ENCODE peak calls at places on chromosome 12, in ten cellular contexts. Y is heart left ventricle; T is tibial artery; R is uterus; B is suprapubic skin; J is IMR-90; E is CD8-positive, alpha-beta T cell; L is CD4-positive, alpha-beta T cell; U is CD4-positive, CD25-positive, alpha-beta regulatory T cell; I is H9. C is an unnamed sample.

GRCh38 chr12:55681142-55682077 is 26.3 kb downstream of the ITGA7 start:
- DNase-seq in Y (peak), T (peak), R (peak), B (no peak), J (peak), E (no peak), L (no peak), U (no peak), I (peak), C (peak)

GRCh38 chr12:10033783-10034381 is 3.4 kb downstream of the CLEC9A start:
- DNase-seq in Y (no peak), T (no peak), R (no peak), B (no peak), J (peak), E (no peak), L (no peak), U (peak), I (no peak), C (no peak)

GRCh38 chr12:5456906-5457305 is 25.0 kb downstream of the NTF3 start:
- DNase-seq in Y (no peak), T (peak), R (no peak), B (no peak), J (peak), E (no peak), L (no peak), U (no peak), I (no peak), C (no peak)

GRCh38 chr12:28253175-28253641 is 63.0 kb downstream of the CCDC91 start:
- DNase-seq in Y (no peak), T (no peak), R (no peak), B (no peak), J (peak), E (no peak), L (no peak), U (peak), I (no peak), C (no peak)

GRCh38 chr12:118052324-118053070 is 8.5 kb downstream of the WSB2 start:
- DNase-seq in Y (peak), T (peak), R (peak), B (peak), J (peak), E (no peak), L (no peak), U (no peak), I (peak), C (peak)

GRCh38 chr12:25701290-25701689 is 148.2 kb upstream of the LMNTD1 start:
- DNase-seq in Y (no peak), T (no peak), R (no peak), B (no peak), J (peak), E (no peak), L (no peak), U (no peak), I (no peak), C (no peak)

GRCh38 chr12:20624718-20625117 is 70.4 kb upstream of the SLCO1C1 start:
- DNase-seq in Y (no peak), T (no peak), R (no peak), B (no peak), J (peak), E (no peak), L (no peak), U (no peak), I (peak), C (no peak)

GRCh38 chr12:1470051-1470450 is 124.3 kb downstream of the FBXL14 start:
- DNase-seq in Y (no peak), T (no peak), R (no peak), B (no peak), J (no peak), E (no peak), L (no peak), U (no peak), I (no peak), C (no peak)

GRCh38 chr12:93127582-93128331 is 198.7 kb upstream of the EEA1 start:
- DNase-seq in Y (peak), T (peak), R (peak), B (no peak), J (peak), E (no peak), L (no peak), U (no peak), I (peak), C (peak)

GRCh38 chr12:54980341-54980740 is 4.2 kb downstream of the TESPA1 start:
- DNase-seq in Y (no peak), T (no peak), R (no peak), B (no peak), J (no peak), E (no peak), L (peak), U (peak), I (no peak), C (no peak)

GRCh38 chr12:2386566-2386965 is 333.8 kb downstream of the CACNA1C start:
- DNase-seq in Y (no peak), T (peak), R (no peak), B (peak), J (no peak), E (no peak), L (no peak), U (no peak), I (peak), C (no peak)

DNA sequence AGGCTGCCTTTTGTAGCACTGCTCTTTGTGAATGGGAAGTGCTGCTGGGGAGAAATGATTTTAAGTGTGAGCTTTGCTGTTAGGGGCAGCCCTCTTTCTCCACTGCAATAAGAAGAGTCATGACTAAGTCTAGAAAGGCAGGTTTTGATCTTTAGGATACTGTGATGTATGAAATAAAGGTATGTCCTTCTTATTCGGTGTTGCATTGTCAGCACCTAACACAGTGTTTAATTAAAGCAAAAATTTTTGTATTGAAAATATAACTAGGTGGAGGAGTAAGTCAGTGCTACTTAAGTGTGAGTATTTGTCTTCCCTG is 81.5 kb downstream of the ETV6 start:
- DNase-seq in Y (no peak), T (no peak), R (no peak), B (no peak), J (no peak), E (no peak), L (no peak), U (peak), I (no peak), C (no peak)
- H3K27ac ChIP-seq in Y (no peak), T (peak), R (no peak), B (peak), J (peak), E (no peak), L (peak), U (peak), I (no peak), C (no peak)

GRCh38 chr12:68613209-68613904 is 2.7 kb downstream of the RAP1B start:
- DNase-seq in Y (no peak), T (no peak), R (no peak), B (no peak), J (no peak), E (no peak), L (peak), U (peak), I (no peak), C (no peak)
- H3K27ac ChIP-seq in Y (peak), T (peak), R (peak), B (no peak), J (peak), E (peak), L (peak), U (peak), I (no peak), C (peak)

DNA sequence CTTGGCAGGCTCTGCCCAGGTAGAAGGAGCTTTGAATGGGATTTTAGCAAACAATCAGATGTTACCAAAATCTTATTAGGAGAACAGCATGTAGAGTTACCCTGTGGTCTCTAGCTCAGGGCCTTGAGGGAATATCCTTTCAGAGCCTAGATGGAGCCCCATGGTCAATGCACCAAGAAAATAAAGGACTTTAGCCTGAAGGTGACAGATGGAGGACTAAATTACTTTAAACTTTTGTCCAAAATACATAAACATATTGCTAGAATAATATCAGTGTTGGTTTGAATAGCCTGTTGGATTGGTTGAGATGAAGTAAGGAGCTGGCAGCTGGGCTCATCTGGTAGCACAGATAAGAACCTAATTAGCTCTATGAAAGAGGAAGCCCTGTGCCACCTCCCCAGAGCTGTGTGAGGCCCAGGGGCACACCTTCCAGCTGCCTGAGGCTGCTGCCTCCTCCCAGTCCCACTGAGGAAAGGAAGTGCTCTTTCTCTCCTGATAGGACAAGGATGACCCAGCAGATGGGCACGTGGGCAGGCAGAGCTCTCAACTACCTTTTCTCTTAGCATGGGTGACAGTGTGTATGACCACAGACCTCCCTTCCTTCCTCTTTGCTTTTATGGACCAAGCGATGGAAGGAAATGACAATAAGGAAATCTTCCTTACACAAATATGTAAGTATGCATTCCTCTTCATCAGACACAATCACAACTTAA is 127.4 kb upstream of the AMIGO2 start:
- DNase-seq in Y (no peak), T (no peak), R (no peak), B (no peak), J (no peak), E (no peak), L (peak), U (peak), I (no peak), C (no peak)
- H3K27ac ChIP-seq in Y (no peak), T (no peak), R (no peak), B (no peak), J (no peak), E (peak), L (peak), U (peak), I (no peak), C (no peak)

DNA sequence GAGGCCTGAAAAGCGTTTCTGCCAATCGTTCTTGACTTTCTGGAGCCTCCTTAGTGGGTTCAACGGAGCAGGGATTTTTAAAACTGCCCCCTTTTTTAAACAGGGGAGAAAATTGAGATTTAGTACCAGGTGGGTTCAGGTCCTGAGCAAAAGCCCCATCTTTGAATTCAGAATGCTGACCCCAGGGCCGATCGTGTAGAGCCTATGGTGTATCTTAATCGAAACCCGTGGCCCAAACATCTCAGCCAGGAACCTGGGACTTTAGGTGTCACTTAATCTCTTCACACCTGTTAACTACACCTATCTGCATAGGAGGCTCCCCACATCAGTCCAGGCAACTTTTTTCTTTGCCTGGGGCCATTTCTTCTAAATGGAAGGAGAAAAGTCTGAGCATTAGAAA is 6.4 kb upstream of the TBX5 start:
- DNase-seq in Y (no peak), T (no peak), R (no peak), B (no peak), J (no peak), E (no peak), L (no peak), U (no peak), I (no peak), C (no peak)
- H3K27ac ChIP-seq in Y (no peak), T (no peak), R (no peak), B (peak), J (peak), E (no peak), L (no peak), U (no peak), I (no peak), C (peak)

DNA sequence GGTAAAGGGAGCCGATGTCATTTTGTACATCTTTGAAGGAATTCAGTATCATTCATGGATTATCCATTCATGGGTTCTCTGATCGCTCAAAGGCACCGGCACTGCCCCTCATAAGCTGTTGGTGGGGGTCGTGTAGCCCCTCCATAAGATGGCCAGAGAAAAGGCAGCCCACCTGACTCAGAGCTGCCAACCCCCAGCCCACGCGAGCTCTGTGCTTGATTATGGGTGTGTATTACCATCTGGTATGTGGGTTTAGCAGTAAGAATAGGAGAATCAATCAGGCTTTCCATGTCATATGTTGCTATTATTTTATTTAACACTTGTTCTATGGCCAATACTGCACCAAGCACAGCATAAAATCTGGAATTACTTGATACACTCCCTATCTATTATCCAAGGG is 32.1 kb upstream of the AMIGO2 start:
- DNase-seq in Y (no peak), T (no peak), R (no peak), B (no peak), J (no peak), E (no peak), L (no peak), U (no peak), I (no peak), C (no peak)
- H3K27ac ChIP-seq in Y (no peak), T (no peak), R (no peak), B (no peak), J (no peak), E (no peak), L (no peak), U (no peak), I (no peak), C (no peak)

DNA sequence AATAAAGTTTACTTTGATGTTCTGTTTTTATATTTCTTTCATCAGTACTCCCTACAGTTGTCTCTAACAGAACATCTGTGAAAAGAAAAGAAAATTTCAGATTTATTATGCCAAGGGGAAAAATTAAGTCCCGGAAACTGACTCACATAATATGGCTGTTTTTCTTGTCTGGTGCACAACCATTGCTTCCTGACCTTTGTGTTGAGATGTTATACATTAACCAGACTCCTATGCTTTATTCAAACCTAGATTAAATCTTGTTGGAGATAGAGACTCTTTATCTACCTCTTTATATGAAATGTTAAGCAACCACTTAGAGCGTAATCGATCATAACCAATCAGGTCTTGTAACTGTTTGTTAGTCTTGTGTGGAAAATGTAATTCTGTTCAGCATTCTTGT is 37.6 kb upstream of the BICD1 start:
- DNase-seq in Y (no peak), T (no peak), R (no peak), B (no peak), J (no peak), E (no peak), L (no peak), U (no peak), I (no peak), C (no peak)
- H3K27ac ChIP-seq in Y (no peak), T (no peak), R (no peak), B (no peak), J (no peak), E (no peak), L (no peak), U (no peak), I (no peak), C (no peak)

GRCh38 chr12:108784270-108784669 is 53.0 kb upstream of the CORO1C start:
- DNase-seq in Y (no peak), T (no peak), R (no peak), B (no peak), J (no peak), E (no peak), L (no peak), U (no peak), I (no peak), C (no peak)
- H3K27ac ChIP-seq in Y (peak), T (peak), R (peak), B (no peak), J (no peak), E (no peak), L (no peak), U (no peak), I (no peak), C (peak)

GRCh38 chr12:49762468-49762847 is 21.1 kb downstream of the TMBIM6 start:
- DNase-seq in Y (no peak), T (no peak), R (no peak), B (no peak), J (no peak), E (no peak), L (no peak), U (peak), I (no peak), C (no peak)
- H3K27ac ChIP-seq in Y (peak), T (no peak), R (no peak), B (no peak), J (no peak), E (no peak), L (no peak), U (peak), I (no peak), C (no peak)